ENCODE peak calls at places on chromosomes 6 and 20, in seven cellular contexts. R, K, D, U, V, E and G are unnamed samples.

GRCh38 chr6:31477521-31477920 is 20.4 kb upstream of the MICB start:
- DNase-seq in R (no peak), K (no peak), D (no peak), U (no peak), V (no peak), E (no peak), G (no peak)

GRCh38 chr6:137190710-137191109 is 17.3 kb upstream of the IL22RA2 start:
- DNase-seq in R (no peak), K (no peak), D (no peak), U (no peak), V (no peak), E (no peak), G (no peak)

GRCh38 chr6:109869398-109870165 is 108.5 kb upstream of the GPR6 start:
- DNase-seq in R (peak), K (no peak), D (no peak), U (no peak), V (no peak), E (no peak), G (no peak)

GRCh38 chr20:47493954-47494293 is 7.8 kb upstream of the NCOA3 start:
- DNase-seq in R (peak), K (no peak), D (no peak), U (no peak), V (no peak), E (no peak), G (no peak)

GRCh38 chr20:51750037-51750769 is 18.0 kb downstream of the ATP9A start:
- DNase-seq in R (peak), K (no peak), D (no peak), U (peak), V (peak), E (no peak), G (peak)

GRCh38 chr20:61886721-61887658 is 178.7 kb downstream of the TAF4 start:
- DNase-seq in R (no peak), K (no peak), D (peak), U (peak), V (no peak), E (peak), G (no peak)

GRCh38 chr20:63942250-63943006 is 13.8 kb downstream of the UCKL1 start:
- DNase-seq in R (no peak), K (peak), D (no peak), U (peak), V (no peak), E (no peak), G (no peak)

GRCh38 chr6:129801909-129802308 is 59.2 kb downstream of the TMEM244 start:
- DNase-seq in R (peak), K (no peak), D (no peak), U (no peak), V (no peak), E (no peak), G (no peak)

GRCh38 chr6:150078788-150079187 is 9.9 kb upstream of the ULBP3 start:
- DNase-seq in R (no peak), K (no peak), D (no peak), U (peak), V (no peak), E (no peak), G (no peak)

GRCh38 chr20:18395544-18395943 is 71.3 kb downstream of the DZANK1 start:
- DNase-seq in R (no peak), K (no peak), D (no peak), U (no peak), V (no peak), E (no peak), G (no peak)

GRCh38 chr6:18349350-18349749 is 37.8 kb upstream of the RNF144B start:
- DNase-seq in R (no peak), K (no peak), D (no peak), U (peak), V (no peak), E (no peak), G (no peak)

GRCh38 chr6:170212051-170212756 is 78.7 kb downstream of the DLL1 start:
- DNase-seq in R (peak), K (peak), D (no peak), U (no peak), V (no peak), E (no peak), G (no peak)

GRCh38 chr6:167317172-167317571 is 7.7 kb upstream of the TTLL2 start:
- DNase-seq in R (no peak), K (no peak), D (no peak), U (no peak), V (no peak), E (no peak), G (no peak)